ENCODE peak calls at places on chromosomes 6 and 20, in eight cellular contexts. Y is sigmoid colon, J is HL-60, K is transverse colon, S is upper lobe of left lung, T is HCT116, E is HepG2, X is SK-N-MC. B is an unnamed sample.

GRCh38 chr20:507006-507758 is 36.4 kb downstream of the CSNK2A1 start:
- DNase-seq in Y (no peak), J (no peak), K (no peak), S (no peak), T (no peak), E (no peak), X (no peak), B (no peak)

GRCh38 chr20:17620371-17621228 is 50.7 kb downstream of the DSTN start:
- DNase-seq in Y (peak; percentile 69), J (no peak), K (peak; percentile 7), S (peak; percentile 20), T (no peak), E (no peak), X (no peak), B (no peak)

GRCh38 chr6:104638841-104639290 is 220.9 kb downstream of the HACE1 start:
- DNase-seq in Y (no peak), J (no peak), K (no peak), S (peak; percentile 23), T (no peak), E (no peak), X (no peak), B (no peak)

GRCh38 chr20:55158446-55158845 is 683.1 kb downstream of the DOK5 start:
- DNase-seq in Y (no peak), J (no peak), K (no peak), S (no peak), T (no peak), E (no peak), X (no peak), B (no peak)

GRCh38 chr6:4936681-4937041 is 67.2 kb downstream of the RPP40 start:
- DNase-seq in Y (no peak), J (peak; percentile 30), K (no peak), S (no peak), T (no peak), E (peak; percentile 59), X (no peak), B (no peak)

GRCh38 chr20:4135385-4136077 is 120.2 kb upstream of the RNF24 start:
- DNase-seq in Y (no peak), J (no peak), K (peak; percentile 30), S (peak; percentile 21), T (peak; percentile 96), E (peak; percentile 99), X (no peak), B (no peak)

GRCh38 chr6:90350689-90351554 is 54.3 kb upstream of the BACH2 start:
- DNase-seq in Y (no peak), J (peak; percentile 92), K (no peak), S (peak; percentile 27), T (no peak), E (no peak), X (no peak), B (no peak)

GRCh38 chr6:101085327-101085726 is 204.2 kb upstream of the ASCC3 start:
- DNase-seq in Y (no peak), J (no peak), K (no peak), S (no peak), T (no peak), E (no peak), X (no peak), B (no peak)

GRCh38 chr6:26295691-26296555 is 69.1 kb upstream of the BTN3A2 start:
- DNase-seq in Y (no peak), J (no peak), K (peak; percentile 27), S (no peak), T (peak; percentile 61), E (peak; percentile 86), X (no peak), B (no peak)

GRCh38 chr6:78324213-78324612 is 543.1 kb upstream of the IRAK1BP1 start:
- DNase-seq in Y (no peak), J (no peak), K (no peak), S (no peak), T (no peak), E (no peak), X (no peak), B (no peak)

GRCh38 chr6:153263489-153263888 is 132.4 kb upstream of the RGS17 start:
- DNase-seq in Y (no peak), J (no peak), K (no peak), S (no peak), T (no peak), E (no peak), X (no peak), B (no peak)

GRCh38 chr20:4159765-4160490 is 144.6 kb upstream of the RNF24 start:
- DNase-seq in Y (no peak), J (no peak), K (no peak), S (no peak), T (no peak), E (no peak), X (no peak), B (no peak)

GRCh38 chr6:37168809-37169457 is 1.0 kb upstream of the PIM1 start:
- DNase-seq in Y (no peak), J (no peak), K (no peak), S (no peak), T (no peak), E (no peak), X (no peak), B (no peak)

GRCh38 chr6:106692112-106692822 is 62.9 kb downstream of the QRSL1 start:
- DNase-seq in Y (no peak), J (no peak), K (peak; percentile 40), S (no peak), T (no peak), E (no peak), X (no peak), B (no peak)

GRCh38 chr6:42279144-42279781 is 61.6 kb upstream of the MRPS10 start:
- DNase-seq in Y (peak; percentile 71), J (no peak), K (peak; percentile 70), S (peak; percentile 43), T (no peak), E (no peak), X (no peak), B (no peak)

GRCh38 chr6:17210683-17211082 is 70.5 kb upstream of the RBM24 start:
- DNase-seq in Y (no peak), J (no peak), K (no peak), S (no peak), T (no peak), E (no peak), X (no peak), B (no peak)

GRCh38 chr20:3323398-3323797 is 84.1 kb downstream of the DNAAF9 start:
- DNase-seq in Y (no peak), J (peak; percentile 79), K (no peak), S (peak; percentile 27), T (no peak), E (no peak), X (no peak), B (no peak)

GRCh38 chr20:32479697-32480140 is 105.4 kb downstream of the NOL4L start:
- DNase-seq in Y (peak; percentile 51), J (peak; percentile 28), K (peak; percentile 74), S (no peak), T (no peak), E (no peak), X (no peak), B (no peak)

GRCh38 chr6:28838634-28839442 is 84.9 kb downstream of the TRIM27 start:
- DNase-seq in Y (peak; percentile 90), J (peak; percentile 87), K (peak; percentile 86), S (peak; percentile 83), T (peak; percentile 75), E (peak; percentile 80), X (peak; percentile 32), B (peak; percentile 40)
- TF ChIP-seq POLR2AphosphoS5 in Y (no peak), J (no peak), K (no peak), S (no peak), T (peak; percentile 31), E (no peak), X (no peak), B (no peak)

GRCh38 chr20:37406010-37406998 is 60.4 kb downstream of the SRC start:
- DNase-seq in Y (no peak), J (peak; percentile 18), K (peak; percentile 47), S (peak; percentile 32), T (no peak), E (no peak), X (no peak), B (no peak)
- TF ChIP-seq POLR2AphosphoS5 in Y (no peak), J (no peak), K (no peak), S (no peak), T (peak; percentile 68), E (peak; percentile 38), X (peak; percentile 58), B (no peak)

DNA sequence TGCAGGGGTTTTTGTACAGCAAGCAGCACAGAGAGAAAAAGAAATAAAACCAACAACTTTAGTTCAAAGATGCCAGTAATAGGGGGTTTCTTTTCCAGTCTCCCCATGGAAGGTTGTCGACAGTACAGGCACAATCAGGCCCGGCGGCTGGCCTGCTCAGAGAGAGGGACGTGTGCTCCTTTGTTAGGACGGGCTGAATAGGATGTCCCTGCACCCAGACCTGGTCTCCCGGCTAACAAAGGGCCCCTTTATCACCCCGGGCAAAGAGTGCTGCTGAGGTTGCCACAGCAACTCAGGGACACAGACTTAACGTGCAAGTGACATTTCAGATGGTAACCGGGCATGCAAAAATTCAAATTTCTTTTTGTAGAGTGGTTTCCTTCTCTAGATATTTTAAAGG is 10.5 kb upstream of the TOX2 start:
- DNase-seq in Y (no peak), J (no peak), K (no peak), S (no peak), T (no peak), E (peak; percentile 77), X (no peak), B (no peak)
- TF ChIP-seq POLR2AphosphoS5 in Y (no peak), J (no peak), K (no peak), S (no peak), T (no peak), E (no peak), X (no peak), B (no peak)

DNA sequence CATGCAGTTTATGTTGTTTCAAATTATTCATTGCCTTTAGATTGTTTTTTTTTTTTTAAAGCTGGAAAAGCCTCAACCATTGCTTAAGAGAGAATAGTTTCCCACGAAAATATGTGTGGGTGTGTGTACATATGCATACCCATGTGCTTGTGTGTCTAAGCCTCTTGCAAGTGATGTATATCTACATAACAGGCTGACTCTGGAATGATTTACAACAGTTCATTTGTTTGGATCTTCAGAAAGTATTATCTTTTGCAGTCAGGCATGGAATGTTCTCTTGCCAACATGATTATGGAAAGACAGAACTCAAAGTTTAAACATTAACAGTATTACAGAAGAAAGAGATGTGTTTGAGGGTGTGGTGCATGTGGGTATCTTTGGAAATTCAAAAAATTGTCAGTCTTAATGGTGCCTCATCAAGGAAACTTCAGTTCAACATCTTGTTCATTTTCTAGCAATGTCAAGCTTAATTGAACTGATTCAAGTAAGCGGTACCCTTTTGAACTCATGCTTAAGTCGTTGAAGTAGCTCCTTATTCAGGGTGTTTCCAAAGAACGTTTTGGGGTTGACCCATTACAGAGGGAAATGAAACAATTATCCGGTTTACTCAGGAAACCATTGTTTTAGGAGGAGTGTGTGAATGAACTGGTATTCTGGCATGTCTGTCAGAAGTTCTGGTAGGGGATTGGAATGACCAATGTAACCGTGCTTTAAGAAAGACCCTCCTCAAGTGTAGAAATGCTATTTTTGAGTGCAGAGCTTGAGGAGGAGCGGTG is 60.1 kb downstream of the ADGRG6 start:
- DNase-seq in Y (no peak), J (no peak), K (no peak), S (no peak), T (no peak), E (peak; percentile 94), X (no peak), B (no peak)
- TF ChIP-seq POLR2AphosphoS5 in Y (no peak), J (no peak), K (no peak), S (no peak), T (no peak), E (no peak), X (no peak), B (no peak)

B was measured in GM12878.